ENCODE peak calls at places on chromosomes 11 and 22, in four cellular contexts. H, L, D and E are unnamed samples.

GRCh38 chr11:112962854-112963367 is 1.7 kb downstream of the NCAM1 start:
- DNase-seq in D (no peak), H (peak; percentile 67), L (peak; percentile 62), E (peak; percentile 84)

GRCh38 chr11:86440305-86440716 is 65.6 kb downstream of the CCDC81 start:
- DNase-seq in L (peak; percentile 62), H (peak; percentile 39), D (peak; percentile 55), E (peak; percentile 34)

GRCh38 chr11:129652828-129653227 is 162.8 kb upstream of the TMEM45B start:
- DNase-seq in H (no peak), L (no peak), D (peak; percentile 79), E (no peak)

GRCh38 chr11:28932940-28933339 is 824.8 kb downstream of the METTL15 start:
- DNase-seq in D (no peak), H (no peak), L (no peak), E (no peak)

GRCh38 chr11:18393581-18394299 is 623 bp upstream of the LDHA start:
- DNase-seq in H (no peak), L (peak; percentile 23), D (no peak), E (peak; percentile 73)

GRCh38 chr22:41561788-41562187 is 978 bp downstream of the CSDC2 start:
- DNase-seq in L (no peak), H (no peak), D (no peak), E (peak; percentile 75)

GRCh38 chr11:59418151-59418550 is 8.1 kb downstream of the OR5A2 start:
- DNase-seq in D (no peak), L (no peak), H (no peak), E (no peak)

GRCh38 chr11:32775908-32776307 is 18.6 kb downstream of the CCDC73 start:
- DNase-seq in H (no peak), L (no peak), D (no peak), E (no peak)

GRCh38 chr11:94067010-94067409 is 45.9 kb downstream of the HEPHL1 start:
- DNase-seq in H (no peak), D (no peak), L (no peak), E (no peak)

DNA sequence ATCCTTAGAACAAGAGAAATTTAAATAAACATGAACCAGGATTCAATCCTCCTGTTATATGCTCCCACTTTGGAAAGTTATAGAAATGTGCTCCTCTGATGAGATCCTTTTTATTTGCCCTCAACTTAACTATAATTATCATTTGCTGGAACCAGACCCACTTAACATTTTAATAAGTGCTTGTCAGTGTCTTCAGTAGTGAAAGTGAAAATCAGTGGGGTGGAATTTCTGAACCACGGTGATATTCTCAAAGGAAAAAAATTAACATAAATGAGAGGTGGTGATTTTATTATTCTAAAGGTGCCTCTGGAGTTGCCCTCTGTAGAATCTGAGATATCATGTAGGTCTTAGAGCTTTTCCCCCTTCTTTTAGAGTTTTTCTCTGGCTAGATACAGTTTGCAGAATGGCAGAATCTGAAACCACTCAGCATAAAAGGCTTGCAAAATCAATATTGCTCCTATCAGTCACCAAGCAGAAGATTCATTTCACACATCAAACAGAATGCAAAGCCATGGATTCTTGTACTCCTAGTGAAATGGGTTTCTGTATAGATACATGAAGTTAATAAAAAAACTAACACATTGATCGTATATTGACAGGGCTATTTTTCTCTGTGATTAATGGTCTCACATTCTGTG is 213.2 kb downstream of the LUZP2 start:
- DNase-seq in L (no peak), D (no peak), H (no peak), E (no peak)
- H3K4me3 ChIP-seq in L (no peak overlapping the region), D (no peak overlapping the region), H (no peak overlapping the region), E (no peak overlapping the region)

GRCh38 chr11:117772360-117772759 is 24.7 kb downstream of the DSCAML1 start:
- DNase-seq in D (no peak), L (no peak), H (no peak), E (no peak)

GRCh38 chr11:117769530-117769929 is 27.5 kb downstream of the DSCAML1 start:
- DNase-seq in L (no peak), H (no peak), D (no peak), E (no peak)

GRCh38 chr11:117771197-117771596 is 25.8 kb downstream of the DSCAML1 start:
- DNase-seq in H (no peak), L (no peak), D (no peak), E (no peak)

GRCh38 chr11:117774553-117774952 is 22.5 kb downstream of the DSCAML1 start:
- DNase-seq in L (no peak), D (no peak), H (no peak), E (no peak)

DNA sequence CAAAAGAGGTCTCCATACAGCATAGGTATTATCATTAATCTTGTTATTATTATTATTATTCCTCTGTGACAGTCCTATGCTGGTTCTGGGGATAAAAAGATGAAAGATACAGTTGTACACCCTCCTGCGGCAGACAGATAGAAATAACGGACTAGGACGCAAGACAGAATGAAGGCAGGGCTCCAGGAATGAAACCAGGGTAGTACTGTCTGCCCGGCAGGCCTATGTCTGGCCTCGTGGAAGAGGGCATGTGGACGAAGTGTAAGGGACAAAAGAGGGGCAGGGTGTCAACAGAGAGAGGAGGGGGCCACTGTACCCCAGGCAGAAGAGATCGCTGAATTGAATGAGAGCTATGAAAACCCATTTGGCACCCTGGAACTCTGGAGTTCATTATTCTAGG is 25.2 kb downstream of the DSCAML1 start:
- DNase-seq in L (no peak), D (no peak), H (no peak), E (no peak)
- H3K27me3 ChIP-seq in L (no peaks in the 10 kb centered on the region), D (peaks cover 5% of the 10 kb centered on the region), H (no peaks in the 10 kb centered on the region), E (no peaks in the 10 kb centered on the region)

DNA sequence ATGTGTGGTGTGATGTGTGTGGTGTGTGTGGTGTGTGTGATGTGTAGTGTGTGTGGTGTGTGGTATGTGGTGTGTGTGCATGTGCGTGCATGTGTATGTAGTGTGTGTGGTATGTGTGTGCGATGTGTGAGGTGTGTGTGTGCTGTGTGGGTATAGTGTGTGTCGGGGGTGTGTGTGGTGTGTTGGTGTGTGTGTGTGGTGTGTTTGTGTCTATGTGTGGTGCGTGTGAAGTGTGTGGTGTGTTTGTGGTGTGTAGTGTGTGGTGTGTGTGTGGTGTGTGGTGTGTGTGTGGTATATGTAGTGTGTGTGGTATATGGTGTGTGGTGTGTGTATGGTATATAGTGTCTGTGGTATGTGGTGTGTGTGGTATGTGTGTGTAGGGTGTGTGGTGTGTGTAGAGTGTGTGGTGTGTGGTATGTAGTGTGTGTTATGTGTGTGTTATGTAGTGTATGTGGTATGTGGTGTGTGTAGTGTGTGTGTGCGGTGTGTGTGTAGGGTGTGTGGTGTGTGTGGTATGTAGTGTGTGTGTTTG is 5.0 kb upstream of the PPP6R2 start:
- DNase-seq in L (no peak), H (no peak), D (no peak), E (no peak)
- H3K27ac ChIP-seq in L (no peak overlapping the region), H (no peak overlapping the region), D (no peak overlapping the region), E (no peak overlapping the region)

GRCh38 chr22:46052801-46053562 is 76.0 kb upstream of the WNT7B start:
- DNase-seq in D (no peak), H (no peak), L (peak; percentile 54), E (peak; percentile 71)
- H3K4me3 ChIP-seq in D (peak overlapping the region; percentile 77), H (peak overlapping the region; percentile 68), L (peak overlapping the region; percentile 86), E (peak overlapping the region; percentile 83)

GRCh38 chr11:66150140-66150539 is 80.1 kb downstream of the PACS1 start:
- DNase-seq in H (no peak), D (peak; percentile 8), L (no peak), E (no peak)
- H3K27me3 ChIP-seq in H (no peaks in the 10 kb centered on the region), D (no peaks in the 10 kb centered on the region), L (no peaks in the 10 kb centered on the region), E (no peaks in the 10 kb centered on the region)

GRCh38 chr22:33825761-33826160 is 94.5 kb downstream of the LARGE1 start:
- DNase-seq in L (no peak), D (no peak), H (no peak), E (peak; percentile 37)
- H3K27ac ChIP-seq in L (no peak overlapping the region), D (no peak overlapping the region), H (no peak overlapping the region), E (peak overlapping the region; percentile 70)

GRCh38 chr11:64875369-64876225 is 2.8 kb downstream of the EHD1 start:
- DNase-seq in D (no peak), H (no peak), L (peak; percentile 23), E (no peak)
- H3K4me3 ChIP-seq in D (peak overlapping the region; percentile 95), H (peak overlapping the region; percentile 95), L (peak overlapping the region; percentile 99), E (no peak overlapping the region)

GRCh38 chr22:17981497-17981896 is 42.9 kb downstream of the MICAL3 start:
- DNase-seq in H (no peak), D (no peak), L (no peak), E (no peak)

GRCh38 chr22:17980013-17980510 is 44.3 kb downstream of the MICAL3 start:
- DNase-seq in D (no peak), H (no peak), L (no peak), E (no peak)

GRCh38 chr22:17980638-17981051 is 43.7 kb downstream of the MICAL3 start:
- DNase-seq in L (peak; percentile 32), D (peak; percentile 48), H (no peak), E (peak; percentile 73)

GRCh38 chr22:17984114-17984513 is 40.2 kb downstream of the MICAL3 start:
- DNase-seq in H (no peak), L (no peak), D (no peak), E (no peak)

GRCh38 chr22:17982572-17983141 is 41.7 kb downstream of the MICAL3 start:
- DNase-seq in H (no peak), D (no peak), L (no peak), E (no peak)
- H3K27me3 ChIP-seq in H (no peaks in the 10 kb centered on the region), D (no peaks in the 10 kb centered on the region), L (no peaks in the 10 kb centered on the region), E (no peaks in the 10 kb centered on the region)